ENCODE peak calls at places on chromosomes 1 and 21, in six cellular contexts. J is bronchial epithelial cell, M is fibroblast of pulmonary artery, L is fibroblast of lung, I is lower lobe of right lung, T is foreskin fibroblast. E is an unnamed sample.

GRCh38 chr1:174995916-174996315 is 3.8 kb upstream of the CACYBP start:
- DNase-seq in T (no peak), L (peak), I (no peak), J (no peak), M (no peak), E (no peak)

GRCh38 chr21:15022608-15023261 is 42.1 kb downstream of the NRIP1 start:
- DNase-seq in L (no peak), I (no peak), T (no peak), M (no peak), J (peak), E (peak)

GRCh38 chr1:55428944-55429931 is 214.1 kb upstream of the USP24 start:
- DNase-seq in M (peak), L (peak), J (peak), T (peak), I (peak), E (peak)

GRCh38 chr1:67897270-67897949 is 64.1 kb upstream of the GNG12 start:
- DNase-seq in L (peak), M (peak), T (no peak), I (no peak), J (no peak), E (peak)

GRCh38 chr1:14625587-14626447 is 27.3 kb downstream of the KAZN start:
- DNase-seq in L (no peak), M (no peak), J (no peak), T (no peak), I (no peak), E (no peak)

GRCh38 chr1:171868217-171868616 is 26.9 kb downstream of the DNM3 start:
- DNase-seq in T (no peak), I (no peak), L (no peak), M (peak), J (peak), E (no peak)

GRCh38 chr1:29450591-29450990 is 214.3 kb downstream of the PTPRU start:
- DNase-seq in L (no peak), I (no peak), J (no peak), M (no peak), T (no peak), E (no peak)

GRCh38 chr1:13725714-13726175 is 25.8 kb downstream of the PRDM2 start:
- DNase-seq in T (peak), I (no peak), M (peak), L (no peak), J (peak), E (peak)

GRCh38 chr1:7366286-7366954 is 404.7 kb upstream of the VAMP3 start:
- DNase-seq in L (no peak), T (no peak), M (no peak), J (no peak), I (no peak), E (no peak)

GRCh38 chr21:28283652-28284490 is 708.8 kb downstream of the LTN1 start:
- DNase-seq in T (peak), L (peak), M (peak), I (no peak), J (peak), E (peak)

GRCh38 chr1:222579316-222579715 is 10.4 kb downstream of the TAF1A start:
- DNase-seq in J (no peak), I (no peak), L (no peak), T (no peak), M (no peak), E (peak)

GRCh38 chr1:89739013-89739843 is 81.6 kb upstream of the LRRC8D start:
- DNase-seq in I (no peak), J (peak), M (peak), T (no peak), L (no peak), E (peak)

GRCh38 chr21:36035381-36035791 is 24.9 kb downstream of the SETD4 start:
- DNase-seq in L (no peak), J (no peak), T (no peak), M (no peak), I (no peak), E (no peak)
- TF ChIP-seq CTCF in L (no peak), J (no peak), T (no peak), M (no peak), I (no peak), E (no peak)

DNA sequence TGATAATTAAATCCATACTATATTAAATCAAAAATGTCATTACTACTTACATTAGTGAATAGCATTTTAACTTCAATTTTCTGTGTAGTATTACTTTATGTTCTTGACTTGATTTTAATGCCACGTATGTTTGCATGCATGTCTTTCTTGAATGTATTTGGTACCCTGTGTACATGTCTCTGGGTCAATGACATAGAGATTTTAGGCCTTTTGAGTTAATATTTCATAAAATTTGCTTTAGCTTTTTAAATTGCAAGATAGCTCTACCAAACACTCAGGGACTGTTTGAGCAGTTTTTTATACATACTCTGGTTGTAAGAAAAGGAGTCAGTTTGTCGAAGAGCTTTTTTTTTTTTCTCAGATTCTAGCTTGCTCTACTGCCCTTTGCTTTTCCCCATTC is 1.5 kb downstream of the MLLT11 start:
- DNase-seq in M (no peak), L (no peak), J (no peak), I (no peak), T (no peak), E (peak)
- H3K4me3 ChIP-seq in M (peak), L (no peak), J (no peak), I (no peak), T (no peak), E (peak)

DNA sequence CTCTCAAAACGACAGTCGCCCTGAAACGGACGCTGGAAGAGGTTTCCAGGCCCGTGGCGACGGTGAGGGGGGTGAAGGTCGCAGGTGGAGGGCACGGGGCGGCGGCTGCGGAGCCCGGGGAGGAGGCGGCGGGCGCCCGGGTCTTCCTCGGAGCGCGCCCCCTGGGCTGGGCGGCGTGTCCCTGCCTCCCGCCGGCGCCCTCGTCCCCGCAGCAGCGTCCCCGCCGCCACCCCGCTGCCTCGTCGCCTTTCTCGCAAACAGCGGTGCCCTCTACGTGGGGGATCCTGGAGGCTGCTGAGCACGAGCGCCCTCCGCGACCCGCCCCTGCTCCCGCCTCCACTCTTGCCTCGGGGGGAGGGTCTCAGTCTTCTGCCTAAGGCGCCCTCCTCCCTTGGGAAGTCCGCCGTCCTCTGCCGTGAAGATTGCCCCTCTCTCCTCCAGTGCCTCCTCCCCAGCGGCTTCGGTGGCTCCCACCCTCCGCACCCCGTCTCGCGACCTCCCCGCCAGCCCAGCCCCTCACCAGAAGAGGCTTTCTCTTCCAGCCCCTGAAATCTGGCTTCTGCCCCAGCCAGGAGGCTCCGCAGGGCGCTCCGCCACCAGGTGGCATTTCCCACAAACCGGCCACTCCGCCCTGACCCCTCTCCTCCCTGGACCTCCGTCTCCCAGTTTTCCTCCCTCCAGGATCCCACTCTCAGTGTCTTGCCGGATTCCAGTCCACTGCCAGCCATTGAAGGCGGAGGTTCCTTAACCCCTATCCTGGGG is 227.4 kb downstream of the SDCCAG8 start:
- DNase-seq in J (no peak), M (no peak), T (no peak), L (no peak), I (no peak), E (no peak)
- TF ChIP-seq CTCF in J (peak), M (no peak), T (no peak), L (peak), I (no peak), E (no peak)

GRCh38 chr1:200043330-200043668 is 15.8 kb downstream of the NR5A2 start:
- DNase-seq in I (no peak), J (peak), L (peak), T (no peak), M (no peak), E (no peak)
- H3K4me3 ChIP-seq in I (peak), J (no peak), L (no peak), T (no peak), M (peak), E (no peak)

GRCh38 chr1:12602633-12603024 is 15.4 kb downstream of the DHRS3 start:
- DNase-seq in T (no peak), I (no peak), L (no peak), J (no peak), M (no peak), E (no peak)

GRCh38 chr1:12600335-12600734 is 17.7 kb downstream of the DHRS3 start:
- DNase-seq in T (no peak), I (no peak), J (no peak), M (no peak), L (no peak), E (peak)

GRCh38 chr1:12599657-12600056 is 18.4 kb downstream of the DHRS3 start:
- DNase-seq in T (no peak), M (no peak), L (no peak), I (no peak), J (no peak), E (no peak)

GRCh38 chr1:12601690-12602632 is 16.0 kb downstream of the DHRS3 start:
- DNase-seq in T (peak), J (no peak), I (no peak), L (peak), M (no peak), E (peak)

DNA sequence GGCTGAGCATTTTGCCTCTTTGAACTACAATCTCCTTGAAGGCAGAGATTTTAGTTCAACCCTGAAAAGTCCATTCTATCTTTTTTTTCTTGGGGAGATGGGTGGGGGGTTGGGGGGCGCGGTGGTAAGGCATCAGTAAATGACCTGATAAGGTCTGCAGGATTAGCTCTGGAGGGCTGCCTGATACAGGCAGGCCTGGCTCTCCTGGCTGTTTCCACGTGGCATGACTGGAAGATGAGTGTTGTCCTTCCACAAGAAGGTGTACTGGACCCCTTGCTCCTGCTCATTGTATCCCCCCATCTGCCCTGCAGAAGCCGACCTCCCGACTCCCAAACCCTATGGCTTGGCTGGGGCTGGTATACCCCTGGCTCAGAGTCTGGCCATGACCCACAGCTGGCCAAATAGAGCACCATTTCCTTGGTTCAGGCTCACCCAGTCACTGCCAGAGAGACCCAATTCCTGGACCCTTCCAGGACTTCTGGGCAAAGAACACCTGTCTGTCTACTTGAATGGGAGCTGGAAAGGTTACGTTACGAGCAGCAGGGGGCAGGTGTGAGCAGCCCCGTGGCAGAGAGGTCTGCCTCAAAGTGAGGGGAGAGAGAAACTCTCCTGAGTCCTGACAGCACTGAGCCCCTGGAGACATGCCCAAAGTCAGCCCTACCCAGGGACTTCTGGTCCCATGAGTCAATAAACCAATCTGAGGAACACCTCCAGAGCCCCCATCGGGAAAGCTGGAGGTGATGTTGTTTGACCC is 17.0 kb downstream of the DHRS3 start:
- DNase-seq in L (no peak), T (no peak), I (no peak), J (peak), M (peak), E (peak)
- TF ChIP-seq CTCF in L (peak), T (peak), I (peak), J (peak), M (peak), E (peak)

GRCh38 chr1:9729523-9729922 is 78.0 kb downstream of the PIK3CD start:
- DNase-seq in J (no peak), I (no peak), M (no peak), L (no peak), T (no peak), E (no peak)
- H3K4me3 ChIP-seq in J (no peak), I (no peak), M (no peak), L (no peak), T (no peak), E (no peak)

DNA sequence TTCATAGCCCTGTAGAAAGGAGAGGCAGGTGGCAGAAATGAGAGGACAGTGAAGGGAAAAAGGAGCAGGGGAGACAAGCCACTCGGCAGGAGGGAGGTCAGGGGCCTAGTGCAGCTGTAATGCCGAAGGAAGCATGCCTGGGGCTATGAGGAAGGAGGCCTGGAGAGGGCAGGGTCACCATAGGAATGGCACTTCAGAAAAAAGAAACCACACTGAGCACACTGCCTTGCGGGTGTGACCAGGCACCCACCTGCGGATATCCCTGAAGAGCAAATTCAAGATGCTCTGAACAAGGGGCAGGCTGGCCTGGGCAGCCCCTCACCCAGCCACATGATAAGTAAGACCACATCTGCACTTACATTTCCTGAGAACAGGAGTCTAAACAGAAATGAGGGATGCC is 104.7 kb downstream of the JAK1 start:
- DNase-seq in J (no peak), M (peak), I (no peak), T (peak), L (peak), E (peak)
- TF ChIP-seq CTCF in J (no peak), M (peak), I (peak), T (no peak), L (peak), E (peak)

GRCh38 chr1:150604226-150604588 is 24.8 kb upstream of the MCL1 start:
- DNase-seq in M (no peak), I (no peak), L (no peak), J (no peak), T (no peak), E (no peak)
- H3K4me3 ChIP-seq in M (no peak), I (no peak), L (no peak), J (no peak), T (no peak), E (no peak)

GRCh38 chr1:42931108-42931539 is 27.5 kb downstream of the SLC2A1 start:
- DNase-seq in L (peak), I (no peak), J (no peak), M (peak), T (no peak), E (peak)
- TF ChIP-seq CTCF in L (peak), I (peak), J (peak), M (peak), T (peak), E (peak)

E was measured in fibroblast of the aortic adventitia.